ENCODE peak calls at places on chromosomes 16 and 17, in four cellular contexts. M is fibroblast of pulmonary artery; Y is T follicular helper cell; G is activated CD4-positive, alpha-beta T cell treated with anti-CD3 and anti-CD28 coated beads, Interleukin-2, amount 50 U/mL, for 24 hours. H is an unnamed sample.

GRCh38 chr17:8153550-8153956 is 1.3 kb upstream of the PER1 start:
- DNase-seq in M (peak), Y (no peak), G (peak), H (peak)

GRCh38 chr17:77455878-77456234 is 315.1 kb downstream of the SEC14L1 start:
- DNase-seq in M (no peak), Y (no peak), G (no peak), H (no peak)

GRCh38 chr17:55413825-55414489 is 7.7 kb downstream of the MMD start:
- DNase-seq in M (no peak), Y (no peak), G (no peak), H (no peak)

GRCh38 chr16:73126453-73126853 is 78.5 kb upstream of the ZFHX3 start:
- DNase-seq in M (peak), Y (no peak), G (no peak), H (peak)

GRCh38 chr16:1433756-1434155 is 2.9 kb downstream of the PERCC1 start:
- DNase-seq in M (no peak), Y (no peak), G (no peak), H (no peak)

GRCh38 chr17:72387487-72387886 is 266.7 kb downstream of the SOX9 start:
- DNase-seq in M (peak), Y (no peak), G (no peak), H (peak)

GRCh38 chr17:28112199-28112995 is 69.9 kb downstream of the NLK start:
- DNase-seq in M (peak), Y (no peak), G (no peak), H (peak)

GRCh38 chr17:42613699-42614295 is 4.3 kb downstream of the TUBG1 start:
- DNase-seq in M (no peak), Y (no peak), G (no peak), H (no peak)

GRCh38 chr17:43169561-43170139 is 1.4 kb upstream of the NBR1 start:
- DNase-seq in M (peak), Y (no peak), G (no peak), H (no peak)

GRCh38 chr17:66763056-66763455 is 71.9 kb upstream of the CACNG5 start:
- DNase-seq in M (no peak), Y (no peak), G (no peak), H (no peak)

GRCh38 chr17:66712453-66712852 is 122.5 kb upstream of the CACNG5 start:
- DNase-seq in M (no peak), Y (no peak), G (no peak), H (no peak)

GRCh38 chr16:62190426-62190825 is 154.2 kb upstream of the CDH8 start:
- DNase-seq in M (no peak), Y (no peak), G (no peak), H (no peak)

H was measured in cardiac fibroblast.